ENCODE peak calls at places on chromosomes 1 and 21, in eight cellular contexts. W is adrenal gland; Y is left ventricle myocardium inferior; K is sigmoid colon; V is heart left ventricle; Z is neural progenitor cell; P is CD8-positive, alpha-beta T cell; S is CD4-positive, alpha-beta memory T cell. M is an unnamed sample.

GRCh38 chr1:6127587-6128163 is 52.4 kb downstream of the CHD5 start:
- DNase-seq in P (peak; percentile 52), W (peak; percentile 79), V (peak; percentile 80), K (peak; percentile 65), S (peak; percentile 66), Y (peak; percentile 72), Z (peak; percentile 92), M (peak; percentile 83)

GRCh38 chr1:233338102-233338501 is 10.6 kb downstream of the MAP3K21 start:
- DNase-seq in Y (no peak), W (no peak), V (no peak), K (no peak), Z (no peak), S (no peak), P (no peak), M (no peak)

GRCh38 chr1:226723640-226724532 is 15.2 kb downstream of the ITPKB start:
- DNase-seq in S (no peak), V (no peak), W (no peak), Y (no peak), P (no peak), Z (peak; percentile 77), K (peak; percentile 80), M (peak; percentile 70)

GRCh38 chr1:94038511-94038910 is 82.4 kb downstream of the ABCA4 start:
- DNase-seq in P (no peak), Z (peak; percentile 32), K (no peak), S (no peak), Y (no peak), W (no peak), V (peak; percentile 47), M (no peak)

GRCh38 chr1:85200367-85200869 is 398 bp downstream of the SYDE2 start:
- DNase-seq in W (peak; percentile 46), K (peak; percentile 77), S (no peak), Y (no peak), V (peak; percentile 36), Z (peak; percentile 73), P (peak; percentile 18), M (peak; percentile 45)

GRCh38 chr1:235938714-235939487 is 72.2 kb upstream of the LYST start:
- DNase-seq in P (no peak), K (no peak), S (no peak), W (no peak), V (no peak), Z (no peak), Y (no peak), M (no peak)

GRCh38 chr1:245516178-245516829 is 361.5 kb downstream of the KIF26B start:
- DNase-seq in S (no peak), V (no peak), K (no peak), Y (no peak), W (no peak), P (no peak), Z (peak; percentile 36), M (no peak)

GRCh38 chr1:213989740-213990472 is 2.1 kb downstream of the PROX1 start:
- DNase-seq in P (no peak), Z (no peak), W (no peak), V (no peak), S (no peak), K (peak; percentile 81), Y (no peak), M (peak; percentile 30)

GRCh38 chr1:201518105-201518504 is 11.2 kb upstream of the CSRP1 start:
- DNase-seq in W (no peak), S (no peak), K (peak; percentile 40), V (no peak), Z (no peak), Y (no peak), P (no peak), M (no peak)

GRCh38 chr1:8667869-8668595 is 149.4 kb downstream of the RERE start:
- DNase-seq in Z (no peak), V (no peak), P (no peak), K (no peak), Y (no peak), S (no peak), W (peak; percentile 45), M (no peak)

GRCh38 chr21:27421654-27422053 is 454.8 kb upstream of the ADAMTS5 start:
- DNase-seq in P (no peak), Z (no peak), Y (no peak), K (no peak), W (no peak), V (no peak), S (no peak), M (no peak)

GRCh38 chr1:247746391-247746935 is 1.5 kb downstream of the OR14A2 start:
- DNase-seq in Z (no peak), W (no peak), S (no peak), Y (no peak), P (no peak), K (no peak), V (no peak), M (no peak)

GRCh38 chr1:39788758-39789570 is at the start of gene BMP8B:
- DNase-seq in P (peak; percentile 19), Z (peak; percentile 60), V (peak; percentile 44), Y (peak; percentile 49), K (peak; percentile 70), S (peak; percentile 47), W (peak; percentile 45), M (peak; percentile 80)

GRCh38 chr1:61743716-61744620 is 1.7 kb downstream of the PATJ start:
- DNase-seq in P (no peak), Y (no peak), S (no peak), Z (no peak), V (no peak), W (no peak), K (peak; percentile 47), M (no peak)

GRCh38 chr1:6267686-6268281 is 6.9 kb upstream of the GPR153 start:
- DNase-seq in W (no peak), Y (no peak), V (no peak), S (no peak), Z (no peak), P (no peak), K (no peak), M (no peak)

GRCh38 chr1:203607169-203607873 is 19.3 kb upstream of the ATP2B4 start:
- DNase-seq in Z (no peak), Y (peak; percentile 41), W (peak; percentile 82), P (peak; percentile 64), K (no peak), V (peak; percentile 41), S (peak; percentile 74), M (peak; percentile 91)

GRCh38 chr1:177620636-177621190 is 349.1 kb downstream of the SEC16B start:
- DNase-seq in W (no peak), S (no peak), Y (no peak), P (no peak), K (no peak), Z (no peak), V (no peak), M (no peak)

GRCh38 chr1:236141447-236142357 is 637 bp upstream of the GPR137B start:
- DNase-seq in K (no peak), Y (no peak), P (peak; percentile 11), W (no peak), V (no peak), Z (peak; percentile 72), S (peak; percentile 13), M (peak; percentile 54)

GRCh38 chr1:94384485-94385353 is 33.5 kb upstream of the ABCD3 start:
- DNase-seq in K (no peak), V (no peak), W (no peak), Z (peak; percentile 2), S (peak; percentile 13), P (peak; percentile 3), Y (no peak), M (no peak)

GRCh38 chr1:14876747-14877146 is 276.8 kb upstream of the TMEM51 start:
- DNase-seq in W (no peak), S (no peak), Z (no peak), V (no peak), P (no peak), Y (no peak), K (no peak), M (no peak)
- H3K27ac ChIP-seq in W (no peak overlapping the region), S (no peak overlapping the region), Z (no peak overlapping the region), V (no peak overlapping the region), P (no peak overlapping the region), Y (no peak overlapping the region), K (no peak overlapping the region), M (no peak overlapping the region)

GRCh38 chr1:32779242-32779641 is 37.9 kb downstream of the YARS1 start:
- DNase-seq in Z (no peak), S (no peak), Y (no peak), P (no peak), V (no peak), K (no peak), W (no peak), M (no peak)
- H3K36me3 ChIP-seq in Z (peaks cover 4% of the 10 kb centered on the region), S (peaks cover 62% of the 10 kb centered on the region), Y (peaks cover 96% of the 10 kb centered on the region), P (peaks cover 66% of the 10 kb centered on the region), V (peaks cover 30% of the 10 kb centered on the region), K (peaks cover 50% of the 10 kb centered on the region), W (no peaks in the 10 kb centered on the region), M (peaks cover 3% of the 10 kb centered on the region)

DNA sequence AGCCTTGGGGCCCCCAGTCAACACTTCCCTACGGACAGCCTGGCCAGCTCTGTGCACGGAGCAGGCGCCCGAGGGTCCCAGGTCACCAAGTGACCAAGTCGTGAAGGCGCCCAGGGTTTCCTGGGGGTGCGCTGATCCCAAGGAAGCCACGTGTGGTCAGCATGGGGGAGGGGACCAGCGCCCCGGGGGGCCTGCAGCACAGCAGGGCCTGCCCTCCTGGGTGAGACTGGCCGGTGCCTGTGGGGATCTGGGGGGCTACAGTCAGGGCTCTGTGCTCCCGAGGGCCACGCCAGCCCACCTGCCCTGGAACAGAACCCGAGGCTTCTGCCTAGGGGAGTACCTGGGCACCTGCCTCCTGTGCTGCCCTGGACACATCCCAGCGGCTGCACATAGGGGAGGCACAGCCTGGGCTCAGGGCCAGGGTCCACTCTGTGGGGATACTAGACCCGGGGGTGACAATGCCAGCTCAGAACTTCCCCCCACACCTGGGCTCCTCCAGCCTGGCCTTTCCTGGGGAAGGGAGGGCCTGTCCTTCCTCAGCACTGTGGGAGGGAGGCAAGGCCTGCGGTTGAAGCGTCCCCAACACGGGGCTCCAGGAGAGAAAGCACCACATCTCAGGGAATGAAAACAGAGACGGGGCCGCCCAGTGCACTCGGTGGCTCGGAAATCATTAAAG is 6.2 kb upstream of the POFUT2 start:
- DNase-seq in Y (peak; percentile 23), V (no peak), S (no peak), W (peak; percentile 56), Z (no peak), K (peak; percentile 82), P (no peak), M (no peak)
- H3K27ac ChIP-seq in Y (peak overlapping the region; percentile 94), V (peak overlapping the region; percentile 94), S (no peak overlapping the region), W (peak overlapping the region; percentile 60), Z (no peak overlapping the region), K (peak overlapping the region; percentile 98), P (no peak overlapping the region), M (peak overlapping the region; percentile 94)

DNA sequence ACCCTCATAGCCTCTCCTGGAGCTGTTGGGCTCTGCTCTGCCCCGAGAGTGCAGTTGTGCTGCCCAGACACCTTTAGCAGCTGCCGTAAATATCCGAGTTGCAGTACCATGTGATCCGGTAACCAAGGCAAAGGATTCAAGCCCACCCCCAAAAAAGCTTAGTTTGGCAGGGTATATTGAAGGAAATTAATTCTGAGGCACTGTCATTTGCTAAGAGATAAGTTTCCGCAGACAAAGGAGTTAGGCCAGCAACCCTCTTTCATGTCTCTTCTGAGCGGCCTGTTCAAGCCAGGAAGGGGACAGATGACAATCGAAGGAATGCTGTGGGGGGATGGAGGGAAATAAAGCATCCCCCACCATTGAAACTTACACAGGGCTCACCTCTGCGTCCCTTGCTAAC is 43.4 kb upstream of the HMGN1 start:
- DNase-seq in W (no peak), K (no peak), V (no peak), Z (peak; percentile 61), Y (no peak), S (no peak), P (no peak), M (no peak)
- H3K36me3 ChIP-seq in W (no peaks in the 10 kb centered on the region), K (peaks cover 30% of the 10 kb centered on the region), V (peaks cover 15% of the 10 kb centered on the region), Z (no peaks in the 10 kb centered on the region), Y (peaks cover 57% of the 10 kb centered on the region), S (peaks cover 29% of the 10 kb centered on the region), P (peaks cover 22% of the 10 kb centered on the region), M (peaks cover 5% of the 10 kb centered on the region)

GRCh38 chr1:10387611-10388386 is 11.1 kb upstream of the PGD start:
- DNase-seq in P (no peak), S (no peak), K (peak; percentile 67), W (no peak), Z (peak; percentile 59), Y (peak; percentile 50), V (peak; percentile 36), M (peak; percentile 64)
- H3K27ac ChIP-seq in P (no peak overlapping the region), S (no peak overlapping the region), K (peak overlapping the region; percentile 73), W (no peak overlapping the region), Z (peak overlapping the region; percentile 53), Y (peak overlapping the region; percentile 70), V (peak overlapping the region; percentile 89), M (peak overlapping the region; percentile 71)